ENCODE peak calls at places on chromosomes 2 and 18, in eight cellular contexts. One of them, this sample, is unnamed.

GRCh38 chr2:42307180-42307579 is 53.8 kb downstream of the COX7A2L start:
- DNase-seq in CD8-positive, alpha-beta T cell: no peak
- DNase-seq in brain microvascular endothelial cell: no peak
- DNase-seq in foreskin fibroblast: no peak
- DNase-seq in cardiac fibroblast: no peak
- DNase-seq in neural progenitor cell: no peak
- DNase-seq in sigmoid colon: no peak
- DNase-seq in A549: no peak
- DNase-seq in this sample: no peak

GRCh38 chr2:69242651-69243051 is 144.4 kb downstream of the GFPT1 start:
- DNase-seq in CD8-positive, alpha-beta T cell: no peak
- DNase-seq in brain microvascular endothelial cell: no peak
- DNase-seq in foreskin fibroblast: peak; percentile 89
- DNase-seq in cardiac fibroblast: no peak
- DNase-seq in neural progenitor cell: no peak
- DNase-seq in sigmoid colon: no peak
- DNase-seq in A549: no peak
- DNase-seq in this sample: peak; percentile 88

GRCh38 chr18:2923464-2923863 is 76.7 kb downstream of the EMILIN2 start:
- DNase-seq in CD8-positive, alpha-beta T cell: no peak
- DNase-seq in brain microvascular endothelial cell: no peak
- DNase-seq in foreskin fibroblast: no peak
- DNase-seq in cardiac fibroblast: no peak
- DNase-seq in neural progenitor cell: no peak
- DNase-seq in sigmoid colon: no peak
- DNase-seq in A549: no peak
- DNase-seq in this sample: no peak

GRCh38 chr18:55588876-55589595 is 1.0 kb upstream of the TCF4 start:
- DNase-seq in CD8-positive, alpha-beta T cell: no peak
- DNase-seq in brain microvascular endothelial cell: no peak
- DNase-seq in foreskin fibroblast: peak; percentile 47
- DNase-seq in cardiac fibroblast: no peak
- DNase-seq in neural progenitor cell: no peak
- DNase-seq in sigmoid colon: no peak
- DNase-seq in A549: peak; percentile 3
- DNase-seq in this sample: no peak

GRCh38 chr2:105827351-105828096 is 82.8 kb downstream of the NCK2 start:
- DNase-seq in CD8-positive, alpha-beta T cell: no peak
- DNase-seq in brain microvascular endothelial cell: no peak
- DNase-seq in foreskin fibroblast: no peak
- DNase-seq in cardiac fibroblast: no peak
- DNase-seq in neural progenitor cell: no peak
- DNase-seq in sigmoid colon: no peak
- DNase-seq in A549: no peak
- DNase-seq in this sample: no peak

GRCh38 chr2:53202063-53202462 is 565.5 kb upstream of the CHAC2 start:
- DNase-seq in CD8-positive, alpha-beta T cell: no peak
- DNase-seq in brain microvascular endothelial cell: peak; percentile 47
- DNase-seq in foreskin fibroblast: peak; percentile 64
- DNase-seq in cardiac fibroblast: peak; percentile 77
- DNase-seq in neural progenitor cell: no peak
- DNase-seq in sigmoid colon: no peak
- DNase-seq in A549: peak; percentile 63
- DNase-seq in this sample: no peak

GRCh38 chr2:203535078-203535783 is at the start of gene RAPH1:
- DNase-seq in CD8-positive, alpha-beta T cell: peak; percentile 58
- DNase-seq in brain microvascular endothelial cell: peak; percentile 87
- DNase-seq in foreskin fibroblast: peak; percentile 96
- DNase-seq in cardiac fibroblast: peak; percentile 92
- DNase-seq in neural progenitor cell: peak; percentile 95
- DNase-seq in sigmoid colon: peak; percentile 91
- DNase-seq in A549: peak; percentile 88
- DNase-seq in this sample: no peak

GRCh38 chr2:144324446-144325045 is 195.4 kb downstream of the ZEB2 start:
- DNase-seq in CD8-positive, alpha-beta T cell: no peak
- DNase-seq in brain microvascular endothelial cell: no peak
- DNase-seq in foreskin fibroblast: no peak
- DNase-seq in cardiac fibroblast: no peak
- DNase-seq in neural progenitor cell: no peak
- DNase-seq in sigmoid colon: no peak
- DNase-seq in A549: no peak
- DNase-seq in this sample: no peak

GRCh38 chr2:204145197-204146190 is 208.9 kb downstream of the ICOS start:
- DNase-seq in CD8-positive, alpha-beta T cell: peak; percentile 76
- DNase-seq in brain microvascular endothelial cell: peak; percentile 65
- DNase-seq in foreskin fibroblast: peak; percentile 82
- DNase-seq in cardiac fibroblast: peak; percentile 76
- DNase-seq in neural progenitor cell: peak; percentile 89
- DNase-seq in sigmoid colon: peak; percentile 88
- DNase-seq in A549: peak; percentile 75
- DNase-seq in this sample: peak; percentile 44

GRCh38 chr2:168798076-168798887 is 4.2 kb upstream of the NOSTRIN start:
- DNase-seq in CD8-positive, alpha-beta T cell: no peak
- DNase-seq in brain microvascular endothelial cell: peak; percentile 28
- DNase-seq in foreskin fibroblast: no peak
- DNase-seq in cardiac fibroblast: peak; percentile 24
- DNase-seq in neural progenitor cell: peak; percentile 56
- DNase-seq in sigmoid colon: no peak
- DNase-seq in A549: no peak
- DNase-seq in this sample: no peak

GRCh38 chr2:113973856-113974255 is 84.0 kb downstream of the ACTR3 start:
- DNase-seq in CD8-positive, alpha-beta T cell: no peak
- DNase-seq in brain microvascular endothelial cell: no peak
- DNase-seq in foreskin fibroblast: no peak
- DNase-seq in cardiac fibroblast: no peak
- DNase-seq in neural progenitor cell: no peak
- DNase-seq in sigmoid colon: no peak
- DNase-seq in A549: no peak
- DNase-seq in this sample: no peak

GRCh38 chr18:79903071-79903635 is 48.3 kb downstream of the SLC66A2 start:
- DNase-seq in CD8-positive, alpha-beta T cell: no peak
- DNase-seq in brain microvascular endothelial cell: no peak
- DNase-seq in foreskin fibroblast: no peak
- DNase-seq in cardiac fibroblast: no peak
- DNase-seq in neural progenitor cell: no peak
- DNase-seq in sigmoid colon: peak; percentile 57
- DNase-seq in A549: no peak
- DNase-seq in this sample: no peak

DNA sequence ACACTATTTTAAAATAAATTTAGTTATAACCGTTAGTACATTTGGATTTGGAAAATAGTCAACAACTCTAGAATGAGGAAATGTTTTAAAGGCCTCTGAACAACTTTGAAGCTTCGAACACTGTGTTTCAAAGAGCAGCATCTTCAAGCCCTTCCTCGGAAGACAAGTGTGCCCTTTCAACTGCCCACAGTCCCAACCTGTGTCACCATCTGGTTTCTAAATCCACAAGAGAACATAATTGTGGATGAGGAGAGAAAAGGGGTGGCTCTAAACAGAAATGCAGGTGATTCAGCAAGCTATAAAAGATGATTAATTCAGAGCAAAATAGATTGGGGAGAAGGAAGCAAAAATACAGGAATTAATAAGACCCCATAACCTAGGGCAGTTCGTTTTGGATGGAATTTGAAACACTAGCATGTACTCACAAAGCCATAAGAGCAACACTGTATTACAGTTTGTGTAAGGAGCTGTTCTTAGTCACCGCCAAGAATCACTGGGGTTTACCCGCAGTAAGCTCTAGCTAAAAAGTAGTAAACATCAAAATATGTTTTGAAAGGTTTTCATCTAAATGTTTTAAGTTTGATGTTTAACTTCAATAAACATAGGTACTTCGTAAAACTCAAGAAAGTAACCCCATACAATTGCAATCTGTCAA is 160.7 kb downstream of the EIPR1 start:
- DNase-seq in CD8-positive, alpha-beta T cell: no peak
- DNase-seq in brain microvascular endothelial cell: no peak
- DNase-seq in foreskin fibroblast: no peak
- DNase-seq in cardiac fibroblast: no peak
- DNase-seq in neural progenitor cell: no peak
- DNase-seq in sigmoid colon: no peak
- DNase-seq in A549: no peak
- DNase-seq in this sample: no peak
- H3K4me3 ChIP-seq in CD8-positive, alpha-beta T cell: no peak overlapping the region
- H3K4me3 ChIP-seq in brain microvascular endothelial cell: no peak overlapping the region
- H3K4me3 ChIP-seq in foreskin fibroblast: no peak overlapping the region
- H3K4me3 ChIP-seq in cardiac fibroblast: no peak overlapping the region
- H3K4me3 ChIP-seq in neural progenitor cell: no peak overlapping the region
- H3K4me3 ChIP-seq in sigmoid colon: no peak overlapping the region
- H3K4me3 ChIP-seq in A549: no peak overlapping the region
- H3K4me3 ChIP-seq in this sample: no peak overlapping the region

GRCh38 chr2:226435146-226435545 is 364.5 kb downstream of the IRS1 start:
- DNase-seq in CD8-positive, alpha-beta T cell: no peak
- DNase-seq in brain microvascular endothelial cell: no peak
- DNase-seq in foreskin fibroblast: no peak
- DNase-seq in cardiac fibroblast: peak; percentile 25
- DNase-seq in neural progenitor cell: no peak
- DNase-seq in sigmoid colon: no peak
- DNase-seq in A549: no peak
- DNase-seq in this sample: no peak
- H3K4me3 ChIP-seq in CD8-positive, alpha-beta T cell: no peak overlapping the region
- H3K4me3 ChIP-seq in brain microvascular endothelial cell: no peak overlapping the region
- H3K4me3 ChIP-seq in foreskin fibroblast: no peak overlapping the region
- H3K4me3 ChIP-seq in cardiac fibroblast: no peak overlapping the region
- H3K4me3 ChIP-seq in neural progenitor cell: no peak overlapping the region
- H3K4me3 ChIP-seq in sigmoid colon: no peak overlapping the region
- H3K4me3 ChIP-seq in A549: no peak overlapping the region
- H3K4me3 ChIP-seq in this sample: no peak overlapping the region

GRCh38 chr2:37125404-37125803 is 31.4 kb downstream of the EIF2AK2 start:
- DNase-seq in CD8-positive, alpha-beta T cell: no peak
- DNase-seq in brain microvascular endothelial cell: no peak
- DNase-seq in foreskin fibroblast: no peak
- DNase-seq in cardiac fibroblast: no peak
- DNase-seq in neural progenitor cell: no peak
- DNase-seq in sigmoid colon: no peak
- DNase-seq in A549: no peak
- DNase-seq in this sample: no peak
- H3K4me3 ChIP-seq in CD8-positive, alpha-beta T cell: no peak overlapping the region
- H3K4me3 ChIP-seq in brain microvascular endothelial cell: no peak overlapping the region
- H3K4me3 ChIP-seq in foreskin fibroblast: no peak overlapping the region
- H3K4me3 ChIP-seq in cardiac fibroblast: no peak overlapping the region
- H3K4me3 ChIP-seq in neural progenitor cell: no peak overlapping the region
- H3K4me3 ChIP-seq in sigmoid colon: no peak overlapping the region
- H3K4me3 ChIP-seq in A549: no peak overlapping the region
- H3K4me3 ChIP-seq in this sample: no peak overlapping the region

GRCh38 chr2:27264753-27265535 is 2.1 kb upstream of the SLC30A3 start:
- DNase-seq in CD8-positive, alpha-beta T cell: peak; percentile 74
- DNase-seq in brain microvascular endothelial cell: peak; percentile 8
- DNase-seq in foreskin fibroblast: peak; percentile 79
- DNase-seq in cardiac fibroblast: peak; percentile 43
- DNase-seq in neural progenitor cell: peak; percentile 94
- DNase-seq in sigmoid colon: no peak
- DNase-seq in A549: peak; percentile 82
- DNase-seq in this sample: no peak
- H3K4me3 ChIP-seq in CD8-positive, alpha-beta T cell: peak overlapping the region; percentile 55
- H3K4me3 ChIP-seq in brain microvascular endothelial cell: peak overlapping the region; percentile 22
- H3K4me3 ChIP-seq in foreskin fibroblast: no peak overlapping the region
- H3K4me3 ChIP-seq in cardiac fibroblast: peak overlapping the region; percentile 3
- H3K4me3 ChIP-seq in neural progenitor cell: peak overlapping the region; percentile 58
- H3K4me3 ChIP-seq in sigmoid colon: peak overlapping the region; percentile 15
- H3K4me3 ChIP-seq in A549: peak overlapping the region; percentile 75
- H3K4me3 ChIP-seq in this sample: peak overlapping the region; percentile 7

GRCh38 chr2:36373149-36373880 is 17.7 kb downstream of the CRIM1 start:
- DNase-seq in CD8-positive, alpha-beta T cell: no peak
- DNase-seq in brain microvascular endothelial cell: no peak
- DNase-seq in foreskin fibroblast: peak; percentile 83
- DNase-seq in cardiac fibroblast: peak; percentile 87
- DNase-seq in neural progenitor cell: no peak
- DNase-seq in sigmoid colon: no peak
- DNase-seq in A549: peak; percentile 85
- DNase-seq in this sample: no peak
- H3K4me3 ChIP-seq in CD8-positive, alpha-beta T cell: no peak overlapping the region
- H3K4me3 ChIP-seq in brain microvascular endothelial cell: no peak overlapping the region
- H3K4me3 ChIP-seq in foreskin fibroblast: no peak overlapping the region
- H3K4me3 ChIP-seq in cardiac fibroblast: no peak overlapping the region
- H3K4me3 ChIP-seq in neural progenitor cell: no peak overlapping the region
- H3K4me3 ChIP-seq in sigmoid colon: no peak overlapping the region
- H3K4me3 ChIP-seq in A549: peak overlapping the region; percentile 17
- H3K4me3 ChIP-seq in this sample: no peak overlapping the region

DNA sequence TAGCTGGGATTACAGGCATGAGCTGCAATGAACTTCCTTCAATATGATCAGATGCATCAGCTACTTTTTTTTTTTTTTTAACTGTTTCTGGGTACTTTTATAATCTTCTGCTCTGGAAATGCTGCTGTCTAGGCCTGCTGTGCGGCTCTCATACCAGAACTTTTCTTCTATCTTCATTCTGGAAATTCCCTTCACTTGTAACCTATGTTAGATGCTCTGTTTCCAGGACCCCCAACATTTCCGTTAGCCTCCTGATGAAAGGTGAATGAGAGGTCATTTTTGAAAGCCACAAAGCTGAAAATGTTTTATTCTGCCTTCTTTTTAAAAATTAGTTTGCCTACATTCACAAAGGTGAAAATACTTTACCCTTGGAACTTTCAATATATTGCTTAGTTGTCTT is 8.6 kb downstream of the AGFG1 start:
- DNase-seq in CD8-positive, alpha-beta T cell: no peak
- DNase-seq in brain microvascular endothelial cell: no peak
- DNase-seq in foreskin fibroblast: no peak
- DNase-seq in cardiac fibroblast: no peak
- DNase-seq in neural progenitor cell: no peak
- DNase-seq in sigmoid colon: no peak
- DNase-seq in A549: no peak
- DNase-seq in this sample: no peak
- H3K4me3 ChIP-seq in CD8-positive, alpha-beta T cell: no peak overlapping the region
- H3K4me3 ChIP-seq in brain microvascular endothelial cell: no peak overlapping the region
- H3K4me3 ChIP-seq in foreskin fibroblast: no peak overlapping the region
- H3K4me3 ChIP-seq in cardiac fibroblast: no peak overlapping the region
- H3K4me3 ChIP-seq in neural progenitor cell: no peak overlapping the region
- H3K4me3 ChIP-seq in sigmoid colon: no peak overlapping the region
- H3K4me3 ChIP-seq in A549: no peak overlapping the region
- H3K4me3 ChIP-seq in this sample: no peak overlapping the region

GRCh38 chr2:147149589-147150245 is 695.1 kb upstream of the ACVR2A start:
- DNase-seq in CD8-positive, alpha-beta T cell: no peak
- DNase-seq in brain microvascular endothelial cell: peak; percentile 9
- DNase-seq in foreskin fibroblast: peak; percentile 30
- DNase-seq in cardiac fibroblast: peak; percentile 68
- DNase-seq in neural progenitor cell: no peak
- DNase-seq in sigmoid colon: no peak
- DNase-seq in A549: peak; percentile 41
- DNase-seq in this sample: peak; percentile 1
- H3K4me3 ChIP-seq in CD8-positive, alpha-beta T cell: no peak overlapping the region
- H3K4me3 ChIP-seq in brain microvascular endothelial cell: no peak overlapping the region
- H3K4me3 ChIP-seq in foreskin fibroblast: no peak overlapping the region
- H3K4me3 ChIP-seq in cardiac fibroblast: no peak overlapping the region
- H3K4me3 ChIP-seq in neural progenitor cell: no peak overlapping the region
- H3K4me3 ChIP-seq in sigmoid colon: no peak overlapping the region
- H3K4me3 ChIP-seq in A549: no peak overlapping the region
- H3K4me3 ChIP-seq in this sample: no peak overlapping the region

This sample was measured in SK-N-MC.